ENCODE peak calls at places on chromosome 3, in nine cellular contexts. One of them, this sample, is unnamed.

GRCh38 chr3:21697707-21698106 is 53.3 kb downstream of the ZNF385D start:
- DNase-seq in cardiac muscle cell: no peak
- DNase-seq in neural progenitor cell: no peak
- DNase-seq in small intestine: no peak
- DNase-seq in heart left ventricle: no peak
- DNase-seq in spleen: no peak
- DNase-seq in brain microvascular endothelial cell: no peak
- DNase-seq in uterus: no peak
- DNase-seq in stomach: no peak
- DNase-seq in this sample: no peak

GRCh38 chr3:20637729-20638128 is 451.7 kb upstream of the SGO1 start:
- DNase-seq in cardiac muscle cell: no peak
- DNase-seq in neural progenitor cell: no peak
- DNase-seq in small intestine: no peak
- DNase-seq in heart left ventricle: no peak
- DNase-seq in spleen: no peak
- DNase-seq in brain microvascular endothelial cell: no peak
- DNase-seq in uterus: no peak
- DNase-seq in stomach: no peak
- DNase-seq in this sample: no peak

GRCh38 chr3:197597335-197597734 is 41.6 kb upstream of the BDH1 start:
- DNase-seq in cardiac muscle cell: no peak
- DNase-seq in neural progenitor cell: no peak
- DNase-seq in small intestine: peak
- DNase-seq in heart left ventricle: no peak
- DNase-seq in spleen: no peak
- DNase-seq in brain microvascular endothelial cell: no peak
- DNase-seq in uterus: no peak
- DNase-seq in stomach: no peak
- DNase-seq in this sample: no peak

GRCh38 chr3:142013331-142013730 is 136.0 kb downstream of the TFDP2 start:
- DNase-seq in cardiac muscle cell: no peak
- DNase-seq in neural progenitor cell: no peak
- DNase-seq in small intestine: no peak
- DNase-seq in heart left ventricle: no peak
- DNase-seq in spleen: no peak
- DNase-seq in brain microvascular endothelial cell: no peak
- DNase-seq in uterus: no peak
- DNase-seq in stomach: no peak
- DNase-seq in this sample: no peak

GRCh38 chr3:14224895-14225294 is 46.3 kb downstream of the LSM3 start:
- DNase-seq in cardiac muscle cell: no peak
- DNase-seq in neural progenitor cell: no peak
- DNase-seq in small intestine: no peak
- DNase-seq in heart left ventricle: no peak
- DNase-seq in spleen: no peak
- DNase-seq in brain microvascular endothelial cell: peak
- DNase-seq in uterus: no peak
- DNase-seq in stomach: no peak
- DNase-seq in this sample: no peak

GRCh38 chr3:100429187-100429586 is 27.8 kb downstream of the LNP1 start:
- DNase-seq in cardiac muscle cell: peak
- DNase-seq in neural progenitor cell: no peak
- DNase-seq in small intestine: no peak
- DNase-seq in heart left ventricle: no peak
- DNase-seq in spleen: no peak
- DNase-seq in brain microvascular endothelial cell: no peak
- DNase-seq in uterus: no peak
- DNase-seq in stomach: no peak
- DNase-seq in this sample: no peak

GRCh38 chr3:183822631-183823030 is 2.7 kb downstream of the MAP6D1 start:
- DNase-seq in cardiac muscle cell: peak
- DNase-seq in neural progenitor cell: peak
- DNase-seq in small intestine: no peak
- DNase-seq in heart left ventricle: no peak
- DNase-seq in spleen: peak
- DNase-seq in brain microvascular endothelial cell: no peak
- DNase-seq in uterus: no peak
- DNase-seq in stomach: no peak
- DNase-seq in this sample: no peak

GRCh38 chr3:108447096-108447847 is 63.1 kb downstream of the MYH15 start:
- DNase-seq in cardiac muscle cell: no peak
- DNase-seq in neural progenitor cell: no peak
- DNase-seq in small intestine: no peak
- DNase-seq in heart left ventricle: no peak
- DNase-seq in spleen: no peak
- DNase-seq in brain microvascular endothelial cell: no peak
- DNase-seq in uterus: no peak
- DNase-seq in stomach: no peak
- DNase-seq in this sample: no peak

GRCh38 chr3:125382323-125382722 is 7.2 kb upstream of the ZNF148 start:
- DNase-seq in cardiac muscle cell: no peak
- DNase-seq in neural progenitor cell: no peak
- DNase-seq in small intestine: no peak
- DNase-seq in heart left ventricle: no peak
- DNase-seq in spleen: no peak
- DNase-seq in brain microvascular endothelial cell: no peak
- DNase-seq in uterus: no peak
- DNase-seq in stomach: no peak
- DNase-seq in this sample: no peak

GRCh38 chr3:122497425-122497824 is 17.3 kb downstream of the KPNA1 start:
- DNase-seq in cardiac muscle cell: no peak
- DNase-seq in neural progenitor cell: no peak
- DNase-seq in small intestine: no peak
- DNase-seq in heart left ventricle: no peak
- DNase-seq in spleen: no peak
- DNase-seq in brain microvascular endothelial cell: peak
- DNase-seq in uterus: no peak
- DNase-seq in stomach: no peak
- DNase-seq in this sample: no peak

GRCh38 chr3:25483456-25483855 is 55.4 kb downstream of the RARB start:
- DNase-seq in cardiac muscle cell: no peak
- DNase-seq in neural progenitor cell: no peak
- DNase-seq in small intestine: peak
- DNase-seq in heart left ventricle: no peak
- DNase-seq in spleen: no peak
- DNase-seq in brain microvascular endothelial cell: peak
- DNase-seq in uterus: no peak
- DNase-seq in stomach: no peak
- DNase-seq in this sample: no peak

GRCh38 chr3:41462103-41462691 is 262.9 kb downstream of the CTNNB1 start:
- DNase-seq in cardiac muscle cell: no peak
- DNase-seq in neural progenitor cell: no peak
- DNase-seq in small intestine: peak
- DNase-seq in heart left ventricle: no peak
- DNase-seq in spleen: no peak
- DNase-seq in brain microvascular endothelial cell: no peak
- DNase-seq in uterus: no peak
- DNase-seq in stomach: no peak
- DNase-seq in this sample: no peak

GRCh38 chr3:172014145-172014544 is 25.2 kb upstream of the FNDC3B start:
- DNase-seq in cardiac muscle cell: no peak
- DNase-seq in neural progenitor cell: no peak
- DNase-seq in small intestine: no peak
- DNase-seq in heart left ventricle: no peak
- DNase-seq in spleen: no peak
- DNase-seq in brain microvascular endothelial cell: no peak
- DNase-seq in uterus: no peak
- DNase-seq in stomach: no peak
- DNase-seq in this sample: no peak

GRCh38 chr3:139427283-139428060 is 38.0 kb upstream of the COPB2 start:
- DNase-seq in cardiac muscle cell: peak
- DNase-seq in neural progenitor cell: peak
- DNase-seq in small intestine: peak
- DNase-seq in heart left ventricle: no peak
- DNase-seq in spleen: no peak
- DNase-seq in brain microvascular endothelial cell: peak
- DNase-seq in uterus: peak
- DNase-seq in stomach: no peak
- DNase-seq in this sample: peak

GRCh38 chr3:14768881-14769280 is 49.9 kb upstream of the FGD5 start:
- DNase-seq in cardiac muscle cell: no peak
- DNase-seq in neural progenitor cell: no peak
- DNase-seq in small intestine: no peak
- DNase-seq in heart left ventricle: no peak
- DNase-seq in spleen: peak
- DNase-seq in brain microvascular endothelial cell: no peak
- DNase-seq in uterus: no peak
- DNase-seq in stomach: no peak
- DNase-seq in this sample: no peak

GRCh38 chr3:34411596-34411995 is 613.2 kb downstream of the PDCD6IP start:
- DNase-seq in cardiac muscle cell: no peak
- DNase-seq in neural progenitor cell: no peak
- DNase-seq in small intestine: no peak
- DNase-seq in heart left ventricle: no peak
- DNase-seq in spleen: no peak
- DNase-seq in brain microvascular endothelial cell: no peak
- DNase-seq in uterus: no peak
- DNase-seq in stomach: no peak
- DNase-seq in this sample: no peak

GRCh38 chr3:162134571-162134970 is 638.0 kb downstream of the OTOL1 start:
- DNase-seq in cardiac muscle cell: no peak
- DNase-seq in neural progenitor cell: no peak
- DNase-seq in small intestine: no peak
- DNase-seq in heart left ventricle: no peak
- DNase-seq in spleen: no peak
- DNase-seq in brain microvascular endothelial cell: peak
- DNase-seq in uterus: no peak
- DNase-seq in stomach: no peak
- DNase-seq in this sample: no peak

GRCh38 chr3:9373443-9373842 is 10.6 kb downstream of the THUMPD3 start:
- DNase-seq in cardiac muscle cell: no peak
- DNase-seq in neural progenitor cell: no peak
- DNase-seq in small intestine: no peak
- DNase-seq in heart left ventricle: no peak
- DNase-seq in spleen: no peak
- DNase-seq in brain microvascular endothelial cell: no peak
- DNase-seq in uterus: no peak
- DNase-seq in stomach: no peak
- DNase-seq in this sample: no peak

GRCh38 chr3:78666458-78666800 is 1101.4 kb downstream of the ROBO1 start:
- DNase-seq in cardiac muscle cell: no peak
- DNase-seq in neural progenitor cell: no peak
- DNase-seq in small intestine: no peak
- DNase-seq in heart left ventricle: no peak
- DNase-seq in spleen: no peak
- DNase-seq in brain microvascular endothelial cell: peak
- DNase-seq in uterus: no peak
- DNase-seq in stomach: no peak
- DNase-seq in this sample: no peak

GRCh38 chr3:50304601-50305000 is 1.2 kb upstream of the HYAL1 start:
- DNase-seq in cardiac muscle cell: no peak
- DNase-seq in neural progenitor cell: peak
- DNase-seq in small intestine: no peak
- DNase-seq in heart left ventricle: no peak
- DNase-seq in spleen: no peak
- DNase-seq in brain microvascular endothelial cell: no peak
- DNase-seq in uterus: no peak
- DNase-seq in stomach: no peak
- DNase-seq in this sample: no peak
- H3K27ac ChIP-seq in cardiac muscle cell: no peak
- H3K27ac ChIP-seq in neural progenitor cell: no peak
- H3K27ac ChIP-seq in small intestine: no peak
- H3K27ac ChIP-seq in heart left ventricle: no peak
- H3K27ac ChIP-seq in spleen: no peak
- H3K27ac ChIP-seq in brain microvascular endothelial cell: no peak
- H3K27ac ChIP-seq in uterus: no peak
- H3K27ac ChIP-seq in stomach: no peak
- H3K27ac ChIP-seq in this sample: no peak

GRCh38 chr3:173397161-173398110 is at the start of gene NLGN1:
- DNase-seq in cardiac muscle cell: peak
- DNase-seq in neural progenitor cell: peak
- DNase-seq in small intestine: no peak
- DNase-seq in heart left ventricle: peak
- DNase-seq in spleen: peak
- DNase-seq in brain microvascular endothelial cell: peak
- DNase-seq in uterus: peak
- DNase-seq in stomach: peak
- DNase-seq in this sample: peak
- H3K27ac ChIP-seq in cardiac muscle cell: peak
- H3K27ac ChIP-seq in neural progenitor cell: peak
- H3K27ac ChIP-seq in small intestine: peak
- H3K27ac ChIP-seq in heart left ventricle: peak
- H3K27ac ChIP-seq in spleen: no peak
- H3K27ac ChIP-seq in brain microvascular endothelial cell: no peak
- H3K27ac ChIP-seq in uterus: peak
- H3K27ac ChIP-seq in stomach: peak
- H3K27ac ChIP-seq in this sample: peak

DNA sequence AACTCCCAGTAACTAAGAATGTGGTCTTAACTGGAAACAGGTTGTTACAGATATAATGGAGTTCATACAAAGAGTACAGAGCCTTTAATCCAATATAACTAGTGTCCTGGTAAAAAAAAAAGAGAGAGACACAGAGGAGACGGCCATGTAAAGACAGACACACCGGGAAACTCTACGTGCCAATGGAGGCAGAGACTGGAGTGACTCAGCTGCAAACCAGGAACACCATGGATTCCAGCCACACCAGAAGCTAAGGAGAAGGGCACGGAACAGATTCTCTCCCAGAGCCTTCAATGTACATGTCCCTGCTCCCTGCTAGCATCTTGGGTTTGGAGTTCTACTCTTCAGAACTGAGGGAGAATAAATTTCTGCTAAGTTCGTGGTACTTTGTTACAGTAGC is 4.5 kb downstream of the RNF168 start:
- DNase-seq in cardiac muscle cell: no peak
- DNase-seq in neural progenitor cell: no peak
- DNase-seq in small intestine: no peak
- DNase-seq in heart left ventricle: no peak
- DNase-seq in spleen: no peak
- DNase-seq in brain microvascular endothelial cell: peak
- DNase-seq in uterus: no peak
- DNase-seq in stomach: no peak
- DNase-seq in this sample: no peak
- H3K27ac ChIP-seq in cardiac muscle cell: no peak
- H3K27ac ChIP-seq in neural progenitor cell: no peak
- H3K27ac ChIP-seq in small intestine: no peak
- H3K27ac ChIP-seq in heart left ventricle: no peak
- H3K27ac ChIP-seq in spleen: no peak
- H3K27ac ChIP-seq in brain microvascular endothelial cell: peak
- H3K27ac ChIP-seq in uterus: no peak
- H3K27ac ChIP-seq in stomach: no peak
- H3K27ac ChIP-seq in this sample: peak

GRCh38 chr3:129676985-129677384 is 70.5 kb upstream of the PLXND1 start:
- DNase-seq in cardiac muscle cell: no peak
- DNase-seq in neural progenitor cell: no peak
- DNase-seq in small intestine: no peak
- DNase-seq in heart left ventricle: no peak
- DNase-seq in spleen: no peak
- DNase-seq in brain microvascular endothelial cell: no peak
- DNase-seq in uterus: no peak
- DNase-seq in stomach: no peak
- DNase-seq in this sample: no peak

GRCh38 chr3:129672412-129672811 is 65.9 kb upstream of the PLXND1 start:
- DNase-seq in cardiac muscle cell: no peak
- DNase-seq in neural progenitor cell: no peak
- DNase-seq in small intestine: no peak
- DNase-seq in heart left ventricle: no peak
- DNase-seq in spleen: no peak
- DNase-seq in brain microvascular endothelial cell: no peak
- DNase-seq in uterus: no peak
- DNase-seq in stomach: no peak
- DNase-seq in this sample: no peak

GRCh38 chr3:129673012-129673411 is 66.5 kb upstream of the PLXND1 start:
- DNase-seq in cardiac muscle cell: no peak
- DNase-seq in neural progenitor cell: no peak
- DNase-seq in small intestine: peak
- DNase-seq in heart left ventricle: no peak
- DNase-seq in spleen: no peak
- DNase-seq in brain microvascular endothelial cell: no peak
- DNase-seq in uterus: no peak
- DNase-seq in stomach: no peak
- DNase-seq in this sample: peak

GRCh38 chr3:129673897-129674797 is 67.7 kb upstream of the PLXND1 start:
- DNase-seq in cardiac muscle cell: no peak
- DNase-seq in neural progenitor cell: no peak
- DNase-seq in small intestine: peak
- DNase-seq in heart left ventricle: no peak
- DNase-seq in spleen: no peak
- DNase-seq in brain microvascular endothelial cell: no peak
- DNase-seq in uterus: no peak
- DNase-seq in stomach: no peak
- DNase-seq in this sample: no peak
- H3K27ac ChIP-seq in cardiac muscle cell: peak
- H3K27ac ChIP-seq in neural progenitor cell: peak
- H3K27ac ChIP-seq in small intestine: peak
- H3K27ac ChIP-seq in heart left ventricle: no peak
- H3K27ac ChIP-seq in spleen: no peak
- H3K27ac ChIP-seq in brain microvascular endothelial cell: no peak
- H3K27ac ChIP-seq in uterus: no peak
- H3K27ac ChIP-seq in stomach: no peak
- H3K27ac ChIP-seq in this sample: no peak